ENCODE peak calls at places on chromosomes 4 and X, in five cellular contexts. G is neural progenitor cell, V is mesendoderm, W is fibroblast of lung, Y is adipocyte. T is an unnamed sample.
A peak's percentile ranks its signal among the peaks of the same experiment; 100 is the strongest.

GRCh38 chrX:16963216-16963615 is 16.8 kb downstream of the REPS2 start:
- DNase-seq in G (no peak), Y (no peak), W (peak; percentile 26), V (no peak), T (no peak)

GRCh38 chr4:102344955-102345794 is at the start of gene SLC39A8:
- DNase-seq in W (peak; percentile 84), V (peak; percentile 98), G (peak; percentile 91), Y (peak; percentile 95), T (peak; percentile 60)

GRCh38 chrX:44017726-44018125 is 44.5 kb upstream of the NDP start:
- DNase-seq in G (no peak), V (no peak), W (no peak), Y (no peak), T (no peak)

GRCh38 chr4:166527500-166527899 is 654.5 kb downstream of the TLL1 start:
- DNase-seq in V (peak; percentile 37), Y (peak; percentile 18), W (peak; percentile 77), G (peak; percentile 11), T (peak; percentile 18)

GRCh38 chr4:3679071-3679825 is 86.9 kb upstream of the ADRA2C start:
- DNase-seq in V (no peak), W (no peak), Y (no peak), G (no peak), T (no peak)

GRCh38 chr4:25350561-25350960 is 26.5 kb upstream of the ANAPC4 start:
- DNase-seq in W (peak; percentile 32), G (no peak), V (peak; percentile 18), Y (no peak), T (no peak)

GRCh38 chr4:153113061-153113837 is 91.0 kb upstream of the TRIM2 start:
- DNase-seq in V (no peak), W (peak; percentile 94), Y (no peak), G (no peak), T (no peak)

GRCh38 chr4:141065872-141066271 is 67.4 kb downstream of the RNF150 start:
- DNase-seq in G (no peak), Y (no peak), V (no peak), W (peak; percentile 42), T (no peak)

GRCh38 chr4:47703008-47703407 is 134.9 kb downstream of the CORIN start:
- DNase-seq in V (peak; percentile 23), Y (no peak), G (no peak), W (no peak), T (no peak)

DNA sequence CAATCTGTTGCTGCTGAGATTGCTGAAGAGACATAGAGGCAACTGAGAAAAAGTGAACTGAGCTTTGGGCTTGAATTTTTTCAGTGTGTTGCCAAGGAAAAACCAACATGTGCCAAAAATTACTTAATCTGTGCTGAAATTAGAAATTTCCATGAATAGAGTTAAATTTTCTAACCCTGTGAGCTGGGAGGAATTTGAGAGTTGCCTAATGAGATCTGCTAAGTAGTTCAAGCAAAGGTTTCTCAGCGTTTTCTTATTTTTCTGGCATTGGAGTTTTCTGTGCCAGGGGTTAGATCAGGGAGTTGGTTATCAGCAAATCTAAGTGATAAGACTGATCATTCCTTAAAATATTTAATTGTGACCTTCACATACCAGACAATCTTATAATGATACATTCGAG is 457.5 kb upstream of the GNPDA2 start:
- DNase-seq in V (no peak), W (no peak), Y (no peak), G (no peak), T (no peak)
- H3K9ac ChIP-seq in V (no peak overlapping the region), W (no peak overlapping the region), Y (peak overlapping the region; percentile 38), G (no peak overlapping the region), T (no peak overlapping the region)

DNA sequence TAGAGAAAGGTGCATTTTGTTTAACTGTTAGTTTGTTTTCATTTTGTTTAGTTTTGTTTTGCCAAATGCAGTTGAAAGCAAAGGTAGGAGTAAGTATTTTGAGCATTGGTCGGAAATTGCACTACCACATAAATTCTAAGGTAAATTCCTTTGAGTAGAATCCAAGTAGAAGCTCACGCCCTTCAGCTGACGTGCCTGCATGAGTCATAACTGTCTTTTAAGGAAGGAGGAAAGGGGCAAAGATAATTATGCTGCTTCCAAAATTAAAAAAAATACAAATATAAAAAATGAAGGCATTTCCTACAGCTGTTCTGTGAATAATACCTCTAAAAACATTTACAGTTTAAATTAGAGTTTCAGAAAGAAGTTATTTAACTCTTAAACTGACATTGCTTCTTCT is 110.2 kb upstream of the MYOZ2 start:
- DNase-seq in W (peak; percentile 77), V (peak; percentile 33), Y (peak; percentile 81), G (no peak), T (no peak)
- H3K4me3 ChIP-seq in W (no peak overlapping the region), V (no peak overlapping the region), Y (peak overlapping the region; percentile 76), G (no peak overlapping the region), T (no peak overlapping the region)

GRCh38 chr4:177478496-177478895 is 36.3 kb upstream of the AGA start:
- DNase-seq in W (peak; percentile 46), V (no peak), G (no peak), Y (no peak), T (no peak)
- H3K9ac ChIP-seq in W (no peak overlapping the region), V (no peak overlapping the region), G (no peak overlapping the region), Y (no peak overlapping the region), T (no peak overlapping the region)

GRCh38 chr4:40193018-40193571 is 3.7 kb upstream of the RHOH start:
- DNase-seq in V (no peak), Y (no peak), G (no peak), W (no peak), T (no peak)

GRCh38 chr4:40196260-40196659 is 571 bp upstream of the RHOH start:
- DNase-seq in W (no peak), G (no peak), Y (no peak), V (no peak), T (no peak)

GRCh38 chr4:40193578-40193977 is 3.3 kb upstream of the RHOH start:
- DNase-seq in W (no peak), Y (no peak), G (no peak), V (no peak), T (no peak)

GRCh38 chr4:40195182-40196177 is 1.4 kb upstream of the RHOH start:
- DNase-seq in G (no peak), W (no peak), Y (no peak), V (no peak), T (no peak)

DNA sequence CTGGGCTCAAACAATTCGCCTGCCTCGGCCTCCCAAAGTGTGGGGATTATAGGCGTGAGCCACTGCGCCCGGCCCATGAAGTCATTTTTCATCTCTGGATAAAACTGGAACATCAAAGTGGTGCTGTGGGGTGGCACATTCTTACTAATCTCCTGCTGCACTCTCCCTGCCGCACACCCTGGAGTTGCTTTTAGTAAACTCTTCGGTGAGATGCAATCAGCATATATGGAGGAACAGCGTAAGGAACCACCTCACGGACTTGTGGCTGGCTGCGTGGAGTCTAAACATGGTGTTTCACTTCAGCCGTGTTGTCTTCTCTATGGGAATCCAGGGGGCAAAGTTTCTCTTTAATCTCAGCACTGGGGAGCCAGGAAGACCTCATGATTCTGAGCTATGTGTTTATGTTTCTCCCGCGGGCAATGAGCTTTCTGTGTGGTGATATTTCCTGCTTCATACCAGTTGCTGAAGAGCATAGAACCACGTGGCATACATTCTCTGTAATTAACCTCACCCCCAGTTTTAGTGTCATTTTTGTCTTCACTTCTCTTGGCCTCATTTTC is 2.1 kb upstream of the RHOH start:
- DNase-seq in W (no peak), G (no peak), Y (peak; percentile 24), V (no peak), T (no peak)
- H3K4me3 ChIP-seq in W (no peak overlapping the region), G (no peak overlapping the region), Y (no peak overlapping the region), V (no peak overlapping the region), T (no peak overlapping the region)

T was measured in NT2/D1.